ENCODE peak calls at places on chromosomes 12 and 14, in five cellular contexts. M is activated naive CD8-positive, alpha-beta T cell treated with anti-CD3 and anti-CD28 coated beads for 36 hours; T is HuH-7.5; J is T-helper 17 cell; L is GM10248. Q is an unnamed sample.

GRCh38 chr12:6115389-6115788 is 9.1 kb downstream of the VWF start:
- DNase-seq in T (no peak), L (no peak), M (no peak), J (no peak), Q (no peak)

GRCh38 chr14:99346470-99347080 is 74.6 kb upstream of the BCL11B start:
- DNase-seq in J (no peak), M (no peak), T (no peak), L (no peak), Q (no peak)

GRCh38 chr14:99055816-99056215 is 216.2 kb downstream of the BCL11B start:
- DNase-seq in J (no peak), L (no peak), T (no peak), M (peak), Q (no peak)

GRCh38 chr12:71748081-71748850 is 6.4 kb upstream of the RAB21 start:
- DNase-seq in T (no peak), M (no peak), J (no peak), L (no peak), Q (peak)

GRCh38 chr14:52314521-52315354 is 626 bp downstream of the PTGER2 start:
- DNase-seq in J (peak), L (peak), T (no peak), M (peak), Q (no peak)

GRCh38 chr12:3035815-3036702 is 41.1 kb upstream of the TSPAN9 start:
- DNase-seq in M (no peak), J (no peak), T (no peak), L (no peak), Q (no peak)

GRCh38 chr12:58249610-58250009 is 308.2 kb downstream of the ATP23 start:
- DNase-seq in T (no peak), L (no peak), M (no peak), J (no peak), Q (no peak)

GRCh38 chr12:93712204-93712603 is 35.0 kb downstream of the CRADD start:
- DNase-seq in L (no peak), M (no peak), T (no peak), J (no peak), Q (no peak)

GRCh38 chr14:95468416-95469133 is 47.9 kb downstream of the SYNE3 start:
- DNase-seq in M (no peak), J (no peak), L (no peak), T (peak), Q (no peak)

GRCh38 chr12:13223176-13223806 is 26.8 kb downstream of the EMP1 start:
- DNase-seq in L (no peak), J (no peak), T (peak), M (no peak), Q (no peak)

GRCh38 chr12:45191239-45191638 is 24.7 kb upstream of the ANO6 start:
- DNase-seq in T (no peak), M (no peak), J (no peak), L (no peak), Q (no peak)

GRCh38 chr12:53798575-53798974 is 46.8 kb upstream of the CISTR start:
- DNase-seq in L (peak), J (no peak), T (peak), M (no peak), Q (no peak)

GRCh38 chr14:35932659-35933159 is 106.6 kb downstream of the BRMS1L start:
- DNase-seq in J (no peak), M (peak), L (peak), T (no peak), Q (peak)

GRCh38 chr14:91229743-91230200 is 14.7 kb downstream of the GPR68 start:
- DNase-seq in J (peak), T (no peak), M (peak), L (peak), Q (peak)

GRCh38 chr14:55125403-55125802 is 3.6 kb upstream of the LGALS3 start:
- DNase-seq in T (no peak), J (no peak), L (no peak), M (no peak), Q (peak)

GRCh38 chr14:68520637-68521556 is 272.0 kb downstream of the ZFP36L1 start:
- DNase-seq in L (no peak), J (no peak), T (peak), M (no peak), Q (no peak)

GRCh38 chr12:130013771-130014484 is 110.1 kb upstream of the TMEM132D start:
- DNase-seq in L (peak), T (peak), J (no peak), M (peak), Q (peak)

GRCh38 chr12:4156317-4156716 is 117.2 kb upstream of the CCND2 start:
- DNase-seq in J (no peak), M (no peak), T (no peak), L (no peak), Q (no peak)

Q was measured in RPMI8226.